ENCODE peak calls at places on chromosomes 7 and 10, in eight cellular contexts. Q is neural progenitor cell; B is mucosa of gallbladder; I is ovary; T is stimulated activated CD4-positive, alpha-beta T cell treated with anti-CD3 and anti-CD28 coated beads, Interleukin-4, amount 100 ng/mL, for 48 hours; D is CD4-positive, CD25-positive, alpha-beta regulatory T cell; C is stimulated activated naive CD4-positive, alpha-beta T cell treated with Interleukin-2 at 50 U/mL for 16 hours; H is AG08396. A is an unnamed sample.
A peak's percentile ranks its signal among the peaks of the same experiment; 100 is the strongest.

GRCh38 chr10:72663971-72664370 is 28.0 kb upstream of the MCU start:
- DNase-seq in T (no peak), Q (no peak), D (no peak), H (no peak), C (no peak), B (no peak), I (no peak), A (no peak)

GRCh38 chr7:155489862-155490696 is 32.1 kb downstream of the EN2 start:
- DNase-seq in Q (peak; percentile 82), I (no peak), D (no peak), B (no peak), C (no peak), H (peak; percentile 58), T (no peak), A (no peak)

GRCh38 chr7:67663644-67664043 is 667.0 kb downstream of the TYW1 start:
- DNase-seq in H (no peak), T (no peak), I (no peak), B (no peak), Q (no peak), D (no peak), C (no peak), A (no peak)

GRCh38 chr10:80541144-80541750 is 3.5 kb downstream of the SH2D4B start:
- DNase-seq in D (no peak), H (peak; percentile 2), Q (no peak), C (no peak), I (no peak), B (no peak), T (no peak), A (no peak)

GRCh38 chr7:15313361-15313760 is 248.5 kb downstream of the AGMO start:
- DNase-seq in C (no peak), T (no peak), B (no peak), I (no peak), H (no peak), D (no peak), Q (no peak), A (no peak)

GRCh38 chr10:18279202-18279601 is 139.0 kb downstream of the CACNB2 start:
- DNase-seq in H (peak; percentile 21), D (no peak), B (no peak), T (no peak), I (no peak), C (no peak), Q (no peak), A (no peak)

GRCh38 chr10:132516771-132517725 is 20.5 kb upstream of the INPP5A start:
- DNase-seq in I (peak; percentile 97), C (no peak), B (peak; percentile 86), D (no peak), H (peak; percentile 98), Q (peak; percentile 55), T (no peak), A (peak; percentile 86)

GRCh38 chr7:35366167-35367155 is 112.6 kb upstream of the TBX20 start:
- DNase-seq in T (no peak), I (no peak), B (no peak), D (no peak), C (no peak), Q (peak; percentile 45), H (no peak), A (no peak)

GRCh38 chr7:153432056-153432455 is 620.1 kb upstream of the DPP6 start:
- DNase-seq in I (no peak), B (no peak), H (no peak), Q (no peak), T (no peak), C (no peak), D (no peak), A (no peak)

GRCh38 chr10:78736926-78737618 is 331.7 kb upstream of the ZMIZ1 start:
- DNase-seq in T (no peak), C (no peak), I (no peak), D (no peak), Q (no peak), B (no peak), H (no peak), A (no peak)

GRCh38 chr7:117155694-117156093 is 167.2 kb downstream of the WNT2 start:
- DNase-seq in T (no peak), Q (no peak), D (no peak), I (no peak), C (no peak), H (no peak), B (no peak), A (no peak)

GRCh38 chr7:79732535-79732934 is 279.1 kb upstream of the MAGI2 start:
- DNase-seq in B (no peak), C (no peak), I (no peak), Q (no peak), T (no peak), H (no peak), D (no peak), A (no peak)

GRCh38 chr7:1340640-1341360 is 108.1 kb downstream of the UNCX start:
- DNase-seq in T (no peak), H (no peak), D (no peak), Q (no peak), I (no peak), B (no peak), C (no peak), A (no peak)

A was measured in breast epithelium.